ENCODE peak calls at places on chromosomes 16 and 17, in seven cellular contexts. T is OCI-LY7, E is neural progenitor cell, M is neural crest cell, H is fibroblast of mammary gland, U is foreskin fibroblast, J is heart left ventricle. P is an unnamed sample.

GRCh38 chr17:59001158-59001814 is 105.4 kb downstream of the TRIM37 start:
- DNase-seq in T (peak), E (no peak), M (no peak), H (peak), U (peak), J (no peak), P (peak)

GRCh38 chr17:79469646-79470045 is 141.2 kb downstream of the RBFOX3 start:
- DNase-seq in T (no peak), E (no peak), M (no peak), H (no peak), U (no peak), J (no peak), P (no peak)

GRCh38 chr16:81600275-81600674 is 155.7 kb downstream of the CMIP start:
- DNase-seq in T (no peak), E (peak), M (no peak), H (peak), U (peak), J (peak), P (no peak)

GRCh38 chr17:39099686-39100293 is 51.6 kb downstream of the PLXDC1 start:
- DNase-seq in T (no peak), E (no peak), M (no peak), H (peak), U (peak), J (no peak), P (no peak)

GRCh38 chr17:12568358-12569251 is 97.1 kb upstream of the MYOCD start:
- DNase-seq in T (no peak), E (no peak), M (no peak), H (no peak), U (no peak), J (no peak), P (no peak)

GRCh38 chr17:39225974-39226683 is 384 bp upstream of the STAC2 start:
- DNase-seq in T (peak), E (peak), M (peak), H (peak), U (no peak), J (peak), P (peak)

GRCh38 chr17:50865868-50866260 is 290 bp downstream of the TOB1 start:
- DNase-seq in T (no peak), E (no peak), M (no peak), H (no peak), U (no peak), J (no peak), P (no peak)

GRCh38 chr17:9976283-9977009 is 71.4 kb upstream of the RCVRN start:
- DNase-seq in T (no peak), E (no peak), M (no peak), H (no peak), U (no peak), J (no peak), P (no peak)

GRCh38 chr16:10514369-10515055 is 65.9 kb downstream of the EMP2 start:
- DNase-seq in T (peak), E (peak), M (peak), H (peak), U (peak), J (no peak), P (peak)

GRCh38 chr16:86457621-86458456 is 52.5 kb upstream of the FOXF1 start:
- DNase-seq in T (no peak), E (no peak), M (no peak), H (peak), U (peak), J (no peak), P (no peak)

GRCh38 chr16:87560428-87561199 is 41.7 kb upstream of the JPH3 start:
- DNase-seq in T (peak), E (no peak), M (no peak), H (peak), U (no peak), J (no peak), P (peak)

GRCh38 chr16:57920215-57920890 is 50.6 kb downstream of the CNGB1 start:
- DNase-seq in T (no peak), E (no peak), M (no peak), H (no peak), U (no peak), J (no peak), P (no peak)

GRCh38 chr16:10228779-10229178 is 46.6 kb upstream of the GRIN2A start:
- DNase-seq in T (no peak), E (no peak), M (no peak), H (no peak), U (no peak), J (no peak), P (no peak)

GRCh38 chr16:67301080-67301757 is 21.9 kb downstream of the PLEKHG4 start:
- DNase-seq in T (no peak), E (no peak), M (no peak), H (no peak), U (no peak), J (no peak), P (no peak)

GRCh38 chr17:27856676-27857429 is 36.3 kb downstream of the LYRM9 start:
- DNase-seq in T (no peak), E (no peak), M (no peak), H (no peak), U (no peak), J (no peak), P (peak)

GRCh38 chr16:12511708-12512107 is 292.0 kb downstream of the CPPED1 start:
- DNase-seq in T (no peak), E (no peak), M (no peak), H (no peak), U (no peak), J (no peak), P (no peak)

GRCh38 chr17:75679706-75680201 is 12.6 kb downstream of the SAP30BP start:
- DNase-seq in T (no peak), E (no peak), M (no peak), H (no peak), U (no peak), J (no peak), P (no peak)

GRCh38 chr17:41367426-41368075 is 2.1 kb downstream of the KRT33B start:
- DNase-seq in T (no peak), E (no peak), M (no peak), H (peak), U (no peak), J (no peak), P (no peak)

GRCh38 chr17:81436294-81436849 is 41.1 kb downstream of the BAHCC1 start:
- DNase-seq in T (no peak), E (peak), M (no peak), H (no peak), U (no peak), J (peak), P (no peak)

GRCh38 chr16:64627781-64628180 is 494.1 kb downstream of the CDH11 start:
- DNase-seq in T (no peak), E (no peak), M (no peak), H (no peak), U (no peak), J (peak), P (no peak)

GRCh38 chr17:81511800-81512559 is 619 bp downstream of the ACTG1 start:
- DNase-seq in T (peak), E (no peak), M (no peak), H (no peak), U (no peak), J (peak), P (no peak)

GRCh38 chr17:64780096-64781012 is 118.2 kb upstream of the SMURF2 start:
- DNase-seq in T (no peak), E (peak), M (no peak), H (no peak), U (no peak), J (peak), P (peak)

GRCh38 chr16:56985288-56985961 is 3.9 kb upstream of the NLRC5 start:
- DNase-seq in T (no peak), E (no peak), M (no peak), H (peak), U (peak), J (peak), P (peak)

GRCh38 chr17:74904687-74905409 is 11.4 kb upstream of the FADS6 start:
- DNase-seq in T (no peak), E (no peak), M (no peak), H (no peak), U (no peak), J (no peak), P (peak)

GRCh38 chr16:67441289-67441753 is 10.4 kb downstream of the HSD11B2 start:
- DNase-seq in T (no peak), E (no peak), M (no peak), H (no peak), U (no peak), J (no peak), P (no peak)

GRCh38 chr17:9050801-9051401 is 29.6 kb downstream of the NTN1 start:
- DNase-seq in T (no peak), E (peak), M (no peak), H (no peak), U (no peak), J (no peak), P (no peak)

GRCh38 chr17:80596760-80597608 is 52.3 kb downstream of the RPTOR start:
- DNase-seq in T (no peak), E (no peak), M (no peak), H (peak), U (no peak), J (no peak), P (peak)

GRCh38 chr17:69533481-69534234 is 119.2 kb downstream of the MAP2K6 start:
- DNase-seq in T (no peak), E (no peak), M (no peak), H (no peak), U (no peak), J (no peak), P (no peak)

GRCh38 chr17:17044846-17045561 is 2.7 kb downstream of the MPRIP start:
- DNase-seq in T (peak), E (no peak), M (no peak), H (peak), U (peak), J (no peak), P (peak)

GRCh38 chr17:77482375-77483127 is 341.8 kb downstream of the SEC14L1 start:
- DNase-seq in T (no peak), E (no peak), M (no peak), H (no peak), U (no peak), J (no peak), P (no peak)
- TF ChIP-seq CTCF in T (no peak), E (no peak), M (no peak), H (no peak), U (no peak), J (no peak), P (no peak)

GRCh38 chr16:25260416-25260815 is 2.8 kb upstream of the ZKSCAN2 start:
- DNase-seq in T (no peak), E (no peak), M (no peak), H (peak), U (no peak), J (no peak), P (no peak)

GRCh38 chr16:25257956-25258855 is 561 bp upstream of the ZKSCAN2 start:
- DNase-seq in T (peak), E (peak), M (peak), H (peak), U (peak), J (no peak), P (peak)

GRCh38 chr16:25257504-25257955 is at the start of gene ZKSCAN2:
- DNase-seq in T (peak), E (peak), M (peak), H (peak), U (peak), J (peak), P (peak)

GRCh38 chr16:25258856-25259179 is 1.2 kb upstream of the ZKSCAN2 start:
- DNase-seq in T (peak), E (no peak), M (no peak), H (no peak), U (no peak), J (no peak), P (peak)

GRCh38 chr16:25256821-25257503 is 683 bp downstream of the ZKSCAN2 start:
- DNase-seq in T (peak), E (peak), M (peak), H (no peak), U (no peak), J (no peak), P (peak)
- TF ChIP-seq CTCF in T (peak), E (peak), M (peak), H (no peak), U (no peak), J (no peak), P (no peak)

GRCh38 chr17:5707482-5707881 is 123.2 kb upstream of the NLRP1 start:
- DNase-seq in T (no peak), E (no peak), M (no peak), H (no peak), U (no peak), J (no peak), P (no peak)

GRCh38 chr17:5705876-5706420 is 121.6 kb upstream of the NLRP1 start:
- DNase-seq in T (no peak), E (no peak), M (no peak), H (no peak), U (no peak), J (no peak), P (no peak)

GRCh38 chr17:5703736-5704135 is 119.4 kb upstream of the NLRP1 start:
- DNase-seq in T (no peak), E (no peak), M (no peak), H (no peak), U (no peak), J (no peak), P (no peak)

GRCh38 chr17:5706835-5707234 is 122.5 kb upstream of the NLRP1 start:
- DNase-seq in T (peak), E (peak), M (peak), H (peak), U (peak), J (no peak), P (peak)

GRCh38 chr17:5705081-5705875 is 121.0 kb upstream of the NLRP1 start:
- DNase-seq in T (peak), E (peak), M (peak), H (no peak), U (no peak), J (no peak), P (peak)
- TF ChIP-seq CTCF in T (peak), E (peak), M (peak), H (peak), U (peak), J (no peak), P (peak)

GRCh38 chr16:89167425-89167941 is 4.1 kb upstream of the CDH15 start:
- DNase-seq in T (peak), E (peak), M (peak), H (peak), U (peak), J (peak), P (peak)
- TF ChIP-seq CTCF in T (peak), E (peak), M (peak), H (peak), U (peak), J (peak), P (peak)